ENCODE peak calls at places on chromosomes 13 and 19, in nine cellular contexts. Q is lower lobe of right lung; C is breast epithelium; S is heart right ventricle; R is Karpas-422; K is stomach; H is GM23248; G is SJCRH30; E is effector memory CD4-positive, alpha-beta T cell. F is an unnamed sample. For H3K4me1 and H3K36me3, the result is how much of the 10 kb centered on the place peaks cover.

GRCh38 chr19:57436392-57436791 is 1.3 kb downstream of the ZNF749 start:
- DNase-seq in C (no peak), R (no peak), K (no peak), E (no peak), Q (no peak), S (no peak), G (no peak), H (peak), F (no peak)

GRCh38 chr19:15536350-15536749 is 28.0 kb downstream of the CYP4F22 start:
- DNase-seq in S (no peak), Q (no peak), K (no peak), E (no peak), C (no peak), G (no peak), R (no peak), H (no peak), F (no peak)

GRCh38 chr13:70339738-70340137 is 231.5 kb upstream of the KLHL1 start:
- DNase-seq in K (peak), R (peak), E (no peak), C (no peak), S (no peak), Q (no peak), G (peak), H (peak), F (no peak)

GRCh38 chr13:41649659-41650058 is 192.3 kb downstream of the RGCC start:
- DNase-seq in H (peak), S (no peak), Q (no peak), C (no peak), K (no peak), E (no peak), G (peak), R (peak), F (no peak)

GRCh38 chr19:10587022-10587838 is at the start of gene AP1M2:
- DNase-seq in E (no peak), K (peak), G (no peak), R (no peak), H (no peak), Q (peak), S (no peak), C (no peak), F (no peak)

GRCh38 chr13:23681253-23681652 is 111.0 kb downstream of the TNFRSF19 start:
- DNase-seq in E (no peak), K (no peak), Q (no peak), R (no peak), G (no peak), H (peak), C (no peak), S (no peak), F (no peak)

GRCh38 chr19:38709119-38709518 is 35.2 kb downstream of the CAPN12 start:
- DNase-seq in C (no peak), Q (no peak), S (no peak), K (no peak), R (no peak), H (no peak), E (no peak), G (no peak), F (no peak)

GRCh38 chr19:44867578-44867977 is 21.5 kb downstream of the NECTIN2 start:
- DNase-seq in K (no peak), R (no peak), C (no peak), H (no peak), S (no peak), E (no peak), Q (no peak), G (no peak), F (no peak)

GRCh38 chr19:7869453-7869909 is 4.7 kb downstream of the PRR36 start:
- DNase-seq in C (peak), Q (peak), G (peak), E (peak), S (peak), R (peak), K (peak), H (peak), F (peak)

GRCh38 chr13:67971291-67971690 is 741.2 kb upstream of the PCDH9 start:
- DNase-seq in S (no peak), H (no peak), E (no peak), G (no peak), R (no peak), K (no peak), C (no peak), Q (no peak), F (no peak)

GRCh38 chr13:28376604-28377003 is 118.3 kb downstream of the FLT1 start:
- DNase-seq in H (no peak), S (no peak), K (no peak), R (no peak), C (no peak), Q (no peak), G (peak), E (no peak), F (no peak)

GRCh38 chr19:38736036-38736412 is 8.2 kb downstream of the CAPN12 start:
- DNase-seq in G (no peak), Q (peak), H (peak), S (peak), K (peak), C (peak), E (peak), R (no peak), F (peak)

GRCh38 chr19:4059931-4060620 is 6.6 kb downstream of the ZBTB7A start:
- DNase-seq in K (peak), G (no peak), H (peak), E (peak), C (no peak), Q (peak), R (peak), S (peak), F (peak)
- H3K4me1 ChIP-seq in K (half or more), G (under half), H (half or more), E (half or more), C (under half), Q (half or more), R (under half), S (half or more), F (half or more)

GRCh38 chr13:32426191-32426980 is 1.5 kb downstream of the N4BP2L1 start:
- DNase-seq in Q (no peak), R (peak), C (no peak), G (no peak), E (peak), H (peak), K (no peak), S (no peak), F (peak)

GRCh38 chr13:32426981-32427851 is 714 bp downstream of the N4BP2L1 start:
- DNase-seq in E (peak), R (peak), C (peak), G (peak), K (peak), S (peak), H (peak), Q (peak), F (peak)

GRCh38 chr13:32429406-32429909 is 1.5 kb upstream of the N4BP2L1 start:
- DNase-seq in S (no peak), Q (no peak), C (no peak), K (no peak), H (no peak), R (no peak), E (no peak), G (no peak), F (no peak)

GRCh38 chr13:32428581-32429072 is 697 bp upstream of the N4BP2L1 start:
- DNase-seq in C (no peak), R (peak), E (no peak), K (no peak), H (peak), G (peak), S (no peak), Q (no peak), F (no peak)

GRCh38 chr13:32427852-32428580 is at the start of gene N4BP2L1:
- DNase-seq in C (peak), K (peak), S (peak), H (peak), G (peak), E (peak), Q (peak), R (peak), F (peak)
- H3K27ac ChIP-seq in C (peak), K (peak), S (peak), H (no peak), G (peak), E (peak), Q (peak), R (peak), F (peak)

GRCh38 chr13:98224557-98224956 is 47.5 kb upstream of the RNF113B start:
- DNase-seq in E (no peak), Q (no peak), S (no peak), R (no peak), K (no peak), H (no peak), G (no peak), C (no peak), F (no peak)

GRCh38 chr13:98222081-98222554 is 45.0 kb upstream of the RNF113B start:
- DNase-seq in E (no peak), S (no peak), K (peak), G (peak), R (no peak), C (no peak), Q (no peak), H (peak), F (no peak)

GRCh38 chr13:98223741-98224140 is 46.7 kb upstream of the RNF113B start:
- DNase-seq in S (no peak), Q (no peak), R (no peak), K (no peak), G (no peak), C (no peak), H (no peak), E (no peak), F (no peak)

GRCh38 chr13:98221234-98221633 is 44.2 kb upstream of the RNF113B start:
- DNase-seq in K (no peak), R (no peak), G (peak), S (no peak), H (no peak), E (no peak), C (no peak), Q (no peak), F (no peak)

GRCh38 chr13:98222816-98223215 is 45.7 kb upstream of the RNF113B start:
- DNase-seq in G (no peak), C (no peak), K (no peak), E (no peak), H (no peak), S (no peak), R (no peak), Q (no peak), F (no peak)
- H3K36me3 ChIP-seq in G (under half), C (under half), K (under half), E (under half), H (under half), S (under half), R (under half), Q (under half), F (under half)

GRCh38 chr19:18014197-18014596 is 6.2 kb downstream of the ARRDC2 start:
- DNase-seq in S (no peak), G (no peak), K (no peak), H (no peak), C (no peak), R (no peak), Q (no peak), E (peak), F (peak)
- H3K4me1 ChIP-seq in S (under half), G (under half), K (under half), H (under half), C (under half), R (under half), Q (half or more), E (under half), F (half or more)

GRCh38 chr13:113857531-113858195 is 6.2 kb downstream of the GAS6 start:
- DNase-seq in C (peak), R (no peak), H (no peak), K (peak), S (no peak), E (no peak), G (no peak), Q (peak), F (no peak)
- H3K27ac ChIP-seq in C (peak), R (no peak), H (peak), K (no peak), S (no peak), E (no peak), G (no peak), Q (no peak), F (no peak)

GRCh38 chr13:73136776-73137175 is 78.0 kb downstream of the KLF5 start:
- DNase-seq in E (no peak), K (no peak), Q (no peak), G (no peak), S (no peak), R (no peak), H (peak), C (no peak), F (no peak)
- H3K36me3 ChIP-seq in E (under half), K (under half), Q (under half), G (under half), S (under half), R (under half), H (under half), C (under half), F (under half)

GRCh38 chr13:99419591-99420243 is 81.6 kb upstream of the TM9SF2 start:
- DNase-seq in H (no peak), G (no peak), Q (no peak), K (peak), R (no peak), E (no peak), S (no peak), C (no peak), F (no peak)
- H3K4me1 ChIP-seq in H (under half), G (under half), Q (under half), K (under half), R (under half), E (under half), S (under half), C (under half), F (under half)

DNA sequence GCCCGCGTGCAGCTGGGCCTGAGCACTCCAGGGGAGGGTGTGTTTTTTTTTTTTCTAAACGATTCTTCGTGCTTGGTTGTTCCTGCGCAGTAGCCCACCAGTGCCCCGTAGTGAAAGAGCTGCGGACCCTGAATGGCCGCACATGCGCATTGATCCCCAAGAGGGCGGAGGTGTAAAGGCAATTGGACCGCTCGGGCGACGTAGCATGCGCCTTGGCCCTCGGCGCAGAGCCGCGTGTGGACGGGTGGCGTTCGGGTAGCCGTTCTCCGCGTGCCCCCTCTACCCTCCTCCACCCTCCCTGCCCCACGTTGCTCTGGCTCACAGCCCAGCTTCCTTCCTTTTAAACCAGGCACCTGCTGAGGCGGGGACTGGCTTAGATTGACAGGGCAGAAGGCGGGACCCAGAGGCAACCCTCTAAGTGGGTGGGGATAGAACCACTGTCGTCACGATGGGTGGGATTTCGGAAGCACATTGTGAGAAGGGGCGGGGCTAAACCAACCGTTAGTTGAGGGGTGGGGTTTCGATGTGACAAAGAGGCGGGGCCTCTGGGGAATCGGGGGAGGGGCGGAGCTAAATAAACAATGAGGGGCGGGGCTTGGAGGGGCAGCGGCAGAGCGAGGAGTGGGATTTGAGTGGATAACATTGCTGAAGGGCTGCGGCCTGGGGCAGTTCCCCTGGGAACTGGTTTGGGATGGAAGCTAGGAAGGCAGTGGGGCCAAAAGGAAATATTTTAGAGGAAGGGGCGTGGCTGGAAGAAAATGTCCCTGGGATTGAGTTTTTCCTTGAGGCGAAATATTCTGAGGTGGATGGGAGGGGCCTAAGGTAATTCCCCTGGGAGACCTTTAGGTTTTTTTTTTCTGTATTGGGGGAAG is 543 bp upstream of the NUP62 start:
- DNase-seq in G (peak), R (peak), H (peak), K (peak), C (peak), E (peak), Q (peak), S (peak), F (peak)
- H3K27ac ChIP-seq in G (peak), R (peak), H (peak), K (peak), C (peak), E (peak), Q (peak), S (peak), F (peak)

F was measured in CD4-positive, alpha-beta memory T cell.